ENCODE peak calls at places on chromosomes 7 and 10, in four cellular contexts. W, O, L and E are unnamed samples. For H3K27me3, the result is how much of the 10 kb centered on the place peaks cover.

GRCh38 chr7:90119178-90119971 is 34.9 kb upstream of the STEAP1 start:
- DNase-seq in W (peak), O (peak), L (peak), E (peak)

GRCh38 chr7:157952050-157952667 is 615.4 kb downstream of the DNAJB6 start:
- DNase-seq in W (no peak), O (peak), L (no peak), E (no peak)

GRCh38 chr10:129192344-129193128 is 274.5 kb upstream of the MGMT start:
- DNase-seq in W (no peak), O (peak), L (no peak), E (no peak)

GRCh38 chr7:128030999-128031681 is at the start of gene LRRC4:
- DNase-seq in W (peak), O (no peak), L (peak), E (peak)

GRCh38 chr7:23246540-23246939 is at the start of gene GPNMB:
- DNase-seq in W (peak), O (no peak), L (no peak), E (no peak)

GRCh38 chr10:119420950-119421875 is 121.3 kb downstream of the RGS10 start:
- DNase-seq in W (no peak), O (no peak), L (no peak), E (no peak)

GRCh38 chr7:154699421-154699820 is 303.5 kb downstream of the PAXIP1 start:
- DNase-seq in W (no peak), O (no peak), L (no peak), E (no peak)

GRCh38 chr7:105821527-105821926 is 54.9 kb downstream of the ATXN7L1 start:
- DNase-seq in W (no peak), O (no peak), L (no peak), E (no peak)

GRCh38 chr10:72087969-72088878 is at the start of gene SPOCK2:
- DNase-seq in W (peak), O (no peak), L (no peak), E (peak)

GRCh38 chr10:101014966-101015581 is 15.5 kb downstream of the LZTS2 start:
- DNase-seq in W (peak), O (no peak), L (no peak), E (no peak)

GRCh38 chr10:35752469-35753450 is 110.7 kb upstream of the FZD8 start:
- DNase-seq in W (peak), O (no peak), L (no peak), E (no peak)

GRCh38 chr10:111600772-111601171 is 523.9 kb downstream of the ADRA2A start:
- DNase-seq in W (no peak), O (no peak), L (peak), E (no peak)

GRCh38 chr7:158192184-158192835 is 395.3 kb downstream of the PTPRN2 start:
- DNase-seq in W (no peak), O (no peak), L (no peak), E (peak)

GRCh38 chr7:28621369-28621807 is 209.1 kb downstream of the CREB5 start:
- DNase-seq in W (no peak), O (no peak), L (no peak), E (no peak)

GRCh38 chr10:91251430-91252056 is 31.1 kb downstream of the PCGF5 start:
- DNase-seq in W (peak), O (no peak), L (peak), E (peak)

DNA sequence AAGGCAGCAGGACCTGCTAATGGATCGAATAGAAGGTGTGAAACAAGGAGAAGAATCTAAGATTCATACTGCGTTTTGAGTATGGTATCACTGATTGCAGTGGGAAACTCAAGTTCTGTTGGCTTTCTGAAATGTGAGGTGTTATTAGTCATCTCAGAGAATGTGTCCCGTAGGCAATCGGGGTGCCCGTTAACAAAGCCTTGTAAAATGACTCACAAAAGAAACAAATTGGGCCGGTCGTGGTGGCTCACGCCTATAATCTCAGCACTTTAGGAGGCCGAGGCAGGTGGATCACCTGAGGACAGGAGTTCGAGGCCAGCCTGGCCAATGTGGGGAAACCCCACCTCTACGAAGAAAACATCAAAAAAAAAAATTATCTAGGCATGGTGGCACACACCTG is 118.2 kb upstream of the C7orf33 start:
- DNase-seq in W (no peak), O (no peak), L (no peak), E (no peak)
- H3K27me3 ChIP-seq in W (under half), O (under half), L (under half), E (under half)

GRCh38 chr10:60123172-60123571 is 216.8 kb upstream of the CCDC6 start:
- DNase-seq in W (peak), O (no peak), L (no peak), E (no peak)

GRCh38 chr10:60124536-60124935 is 218.2 kb upstream of the CCDC6 start:
- DNase-seq in W (no peak), O (no peak), L (no peak), E (no peak)

GRCh38 chr10:60123668-60124067 is 217.3 kb upstream of the CCDC6 start:
- DNase-seq in W (no peak), O (no peak), L (no peak), E (no peak)

GRCh38 chr10:60125928-60126327 is 219.6 kb upstream of the CCDC6 start:
- DNase-seq in W (no peak), O (no peak), L (no peak), E (no peak)

DNA sequence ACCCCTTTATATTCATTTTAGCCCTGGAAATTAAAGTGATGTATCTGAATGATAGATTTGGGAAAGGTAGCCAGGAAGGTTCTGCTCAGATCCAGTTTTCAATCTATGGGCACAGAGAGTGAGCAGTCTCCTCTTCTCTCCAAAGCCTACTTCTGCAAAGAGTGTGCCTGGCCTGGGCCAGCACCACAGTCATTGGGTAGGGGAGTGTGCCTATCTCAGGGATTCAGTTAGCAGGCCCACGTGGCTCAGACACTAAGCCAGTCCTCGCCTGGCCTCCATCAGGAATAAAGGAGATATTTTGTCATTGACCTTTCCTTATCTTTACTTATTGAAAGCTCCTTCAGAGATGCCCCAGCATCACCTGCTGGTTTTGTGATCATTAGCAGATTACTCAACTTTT is 215.8 kb upstream of the CCDC6 start:
- DNase-seq in W (no peak), O (no peak), L (no peak), E (no peak)
- H3K27me3 ChIP-seq in W (under half), O (under half), L (under half), E (under half)

DNA sequence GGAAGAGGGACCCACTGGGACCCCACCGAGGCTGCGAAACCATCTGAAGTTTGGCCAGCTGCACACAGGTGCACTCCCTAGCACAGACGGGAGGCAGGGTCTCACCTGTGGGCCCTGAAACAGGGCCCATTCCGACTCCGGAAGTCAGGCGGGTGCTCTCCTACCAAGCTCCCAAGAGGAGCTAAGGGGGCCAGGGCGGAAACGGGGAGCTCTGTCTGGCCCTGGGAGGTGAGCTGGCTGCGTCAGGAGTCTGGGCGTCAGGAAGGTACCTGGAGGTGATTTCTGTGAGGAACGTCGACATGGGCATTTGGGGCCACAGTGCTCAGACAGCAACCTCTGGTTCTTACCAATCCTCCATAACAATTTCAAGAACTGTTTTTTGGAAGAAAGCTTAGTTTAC is 411.7 kb downstream of the TCERG1L start:
- DNase-seq in W (no peak), O (no peak), L (no peak), E (no peak)
- H3K27me3 ChIP-seq in W (under half), O (under half), L (under half), E (under half)

GRCh38 chr7:19102884-19103283 is 14.6 kb downstream of the TWIST1 start:
- DNase-seq in W (no peak), O (no peak), L (no peak), E (no peak)

GRCh38 chr7:19099194-19099593 is 18.2 kb downstream of the TWIST1 start:
- DNase-seq in W (no peak), O (no peak), L (no peak), E (no peak)

GRCh38 chr7:19098510-19098909 is 18.9 kb downstream of the TWIST1 start:
- DNase-seq in W (no peak), O (no peak), L (no peak), E (no peak)

GRCh38 chr7:19099924-19100323 is 17.5 kb downstream of the TWIST1 start:
- DNase-seq in W (no peak), O (no peak), L (no peak), E (no peak)

DNA sequence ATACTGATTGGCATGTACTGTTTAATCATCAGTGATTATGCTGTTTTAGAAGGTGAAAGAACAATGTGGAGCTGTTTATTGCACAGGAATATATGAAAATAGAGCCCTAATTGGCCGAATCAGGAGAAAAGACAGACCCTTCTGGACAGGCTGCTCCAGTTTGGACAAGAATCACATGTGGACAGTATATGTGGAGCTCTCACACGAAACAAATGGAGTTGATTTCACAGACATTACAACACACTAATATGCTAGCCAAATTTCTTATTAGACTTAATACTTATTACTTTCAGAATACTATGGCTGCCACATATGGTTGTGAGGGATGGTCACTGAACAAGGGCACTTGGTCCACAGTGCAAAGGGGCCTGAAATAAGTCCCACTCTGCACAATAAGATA is 15.5 kb downstream of the TWIST1 start:
- DNase-seq in W (peak), O (no peak), L (no peak), E (no peak)
- H3K27me3 ChIP-seq in W (under half), O (under half), L (under half), E (half or more)

DNA sequence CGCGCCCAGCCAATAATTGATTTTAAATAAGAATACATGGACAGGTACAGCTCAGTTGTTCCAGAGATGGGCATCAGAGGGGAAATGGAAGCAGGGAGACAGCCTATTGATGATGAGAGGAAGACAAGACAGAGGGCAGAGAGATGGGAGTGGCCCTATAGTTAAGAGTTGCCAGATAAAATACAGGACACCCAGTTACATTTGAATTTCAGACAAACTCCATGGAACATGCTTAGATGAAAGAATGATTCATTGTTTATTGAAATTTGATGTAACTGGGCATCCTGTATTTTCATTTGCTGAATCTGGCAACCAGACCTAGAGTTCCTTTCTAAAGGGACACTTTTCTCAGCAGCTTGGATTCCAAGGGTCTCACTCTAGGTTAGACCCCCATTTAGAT is 341.1 kb downstream of the FRMD4A start:
- DNase-seq in W (no peak), O (no peak), L (no peak), E (no peak)
- H3K27me3 ChIP-seq in W (under half), O (under half), L (under half), E (under half)

DNA sequence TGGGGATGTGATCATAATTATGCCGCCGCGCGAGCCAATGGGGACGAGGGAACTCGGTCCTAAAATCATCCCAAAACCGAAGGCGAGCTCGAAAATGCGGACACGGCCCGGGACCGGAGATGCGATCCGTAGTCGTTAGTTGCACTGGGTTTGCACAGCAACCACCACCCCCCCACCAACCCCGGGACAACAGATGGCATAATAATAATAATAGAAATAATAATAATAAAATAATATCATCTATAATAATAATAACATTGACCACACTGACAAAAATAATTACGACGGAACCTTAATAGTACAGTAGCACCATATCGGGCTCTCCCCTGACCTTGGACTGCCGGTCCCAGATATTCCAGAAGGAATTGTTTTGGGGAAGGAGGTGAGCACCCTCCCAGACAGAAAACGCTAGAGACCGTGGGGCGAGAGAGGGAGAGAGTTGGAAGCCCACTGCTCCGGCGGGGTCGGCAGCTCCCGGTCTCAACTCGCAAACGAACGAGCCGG is 1.1 kb upstream of the EMX2 start:
- DNase-seq in W (no peak), O (no peak), L (no peak), E (no peak)
- H3K27me3 ChIP-seq in W (under half), O (under half), L (under half), E (half or more)

DNA sequence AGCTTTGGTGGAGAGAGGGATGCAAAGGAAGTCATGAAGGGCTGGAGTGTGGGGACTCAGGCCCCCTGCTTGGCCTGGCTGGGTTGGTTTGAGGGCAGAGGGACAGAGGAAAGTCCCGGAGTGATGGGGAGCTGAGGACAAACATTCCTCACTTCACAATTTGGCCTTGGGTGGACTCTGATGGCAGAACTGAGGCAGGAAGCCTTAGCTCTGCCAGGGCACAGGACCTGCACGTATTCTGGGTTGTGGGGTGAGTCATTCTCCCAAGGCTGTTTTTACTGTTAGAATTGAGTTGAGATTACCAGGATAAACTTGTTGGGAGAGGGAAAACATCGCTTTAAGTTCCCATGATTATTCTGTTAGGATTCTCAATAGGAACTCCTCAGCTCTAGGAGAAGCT is 2.6 kb downstream of the GOLGA7B start:
- DNase-seq in W (no peak), O (no peak), L (no peak), E (peak)
- H3K27me3 ChIP-seq in W (under half), O (under half), L (under half), E (under half)